ENCODE peak calls at places on chromosome 6, in four cellular contexts. E is GM12878, W is HepG2, O is K562. K is an unnamed sample.

GRCh38 chr6:162974685-162975084 is 246.9 kb downstream of the PACRG start:
- DNase-seq in E (no peak), W (no peak), O (no peak), K (no peak)

GRCh38 chr6:153553627-153554026 is 422.5 kb upstream of the RGS17 start:
- DNase-seq in E (no peak), W (peak), O (no peak), K (peak)

GRCh38 chr6:108581932-108582500 is 21.3 kb downstream of the FOXO3 start:
- DNase-seq in E (no peak), W (no peak), O (no peak), K (no peak)

GRCh38 chr6:74356385-74356784 is 660.4 kb downstream of the CD109 start:
- DNase-seq in E (no peak), W (no peak), O (no peak), K (no peak)

GRCh38 chr6:28922004-28922840 is 1.6 kb downstream of the TRIM27 start:
- DNase-seq in E (no peak), W (peak), O (peak), K (no peak)

GRCh38 chr6:154156135-154156948 is 117.3 kb downstream of the OPRM1 start:
- DNase-seq in E (no peak), W (peak), O (peak), K (peak)

GRCh38 chr6:108720798-108721197 is 127.4 kb upstream of the ARMC2 start:
- DNase-seq in E (no peak), W (no peak), O (no peak), K (no peak)

GRCh38 chr6:4185846-4186245 is 50.5 kb upstream of the ECI2 start:
- DNase-seq in E (no peak), W (no peak), O (no peak), K (no peak)

GRCh38 chr6:13500264-13500663 is 12.9 kb upstream of the GFOD1 start:
- DNase-seq in E (no peak), W (no peak), O (no peak), K (no peak)

GRCh38 chr6:157443066-157443800 is 62.2 kb downstream of the ZDHHC14 start:
- DNase-seq in E (peak), W (no peak), O (no peak), K (no peak)

GRCh38 chr6:151738267-151738666 is 69.2 kb upstream of the ESR1 start:
- DNase-seq in E (no peak), W (no peak), O (no peak), K (no peak)

GRCh38 chr6:5677219-5678000 is 329.3 kb downstream of the NRN1 start:
- DNase-seq in E (no peak), W (no peak), O (no peak), K (no peak)

GRCh38 chr6:45192556-45192955 is 135.6 kb upstream of the RUNX2 start:
- DNase-seq in E (no peak), W (no peak), O (no peak), K (no peak)

GRCh38 chr6:142945071-142945445 is at the start of gene HIVEP2:
- DNase-seq in E (no peak), W (peak), O (peak), K (no peak)

GRCh38 chr6:170485159-170485558 is 67.9 kb downstream of the PSMB1 start:
- DNase-seq in E (no peak), W (no peak), O (no peak), K (no peak)

GRCh38 chr6:167826230-167827061 is at the start of gene AFDN:
- DNase-seq in E (no peak), W (no peak), O (peak), K (no peak)

GRCh38 chr6:118890997-118891790 is 2.8 kb upstream of the ASF1A start:
- DNase-seq in E (no peak), W (no peak), O (no peak), K (no peak)

GRCh38 chr6:14092301-14092700 is 25.3 kb upstream of the CD83 start:
- DNase-seq in E (no peak), W (no peak), O (no peak), K (no peak)

GRCh38 chr6:140401666-140402255 is 1027.3 kb upstream of the CITED2 start:
- DNase-seq in E (no peak), W (no peak), O (no peak), K (no peak)

GRCh38 chr6:23656257-23656731 is 469.7 kb upstream of the NRSN1 start:
- DNase-seq in E (no peak), W (no peak), O (no peak), K (no peak)

GRCh38 chr6:152184573-152185157 is 377.2 kb downstream of the ESR1 start:
- DNase-seq in E (no peak), W (no peak), O (no peak), K (no peak)

GRCh38 chr6:92647630-92648029 is 771.7 kb downstream of the EPHA7 start:
- DNase-seq in E (no peak), W (peak), O (no peak), K (no peak)

GRCh38 chr6:88376759-88377387 is 210.7 kb upstream of the CNR1 start:
- DNase-seq in E (no peak), W (no peak), O (no peak), K (no peak)

GRCh38 chr6:168376120-168376519 is 56.5 kb upstream of the DACT2 start:
- DNase-seq in E (no peak), W (no peak), O (no peak), K (no peak)

GRCh38 chr6:93419304-93420162 is at the start of gene EPHA7:
- DNase-seq in E (no peak), W (no peak), O (peak), K (peak)

GRCh38 chr6:30928677-30929076 is 3.3 kb downstream of the SFTA2 start:
- DNase-seq in E (no peak), W (no peak), O (no peak), K (no peak)

GRCh38 chr6:4466260-4466659 is 309.9 kb upstream of the CDYL start:
- DNase-seq in E (no peak), W (no peak), O (no peak), K (no peak)

GRCh38 chr6:38404900-38405556 is 234.7 kb downstream of the BTBD9 start:
- DNase-seq in E (no peak), W (peak), O (no peak), K (no peak)

GRCh38 chr6:26309731-26310142 is 55.3 kb upstream of the BTN3A2 start:
- DNase-seq in E (no peak), W (peak), O (peak), K (no peak)
- TF ChIP-seq BRCA1 in E (no peak), W (no peak), O (no peak), K (no peak)

DNA sequence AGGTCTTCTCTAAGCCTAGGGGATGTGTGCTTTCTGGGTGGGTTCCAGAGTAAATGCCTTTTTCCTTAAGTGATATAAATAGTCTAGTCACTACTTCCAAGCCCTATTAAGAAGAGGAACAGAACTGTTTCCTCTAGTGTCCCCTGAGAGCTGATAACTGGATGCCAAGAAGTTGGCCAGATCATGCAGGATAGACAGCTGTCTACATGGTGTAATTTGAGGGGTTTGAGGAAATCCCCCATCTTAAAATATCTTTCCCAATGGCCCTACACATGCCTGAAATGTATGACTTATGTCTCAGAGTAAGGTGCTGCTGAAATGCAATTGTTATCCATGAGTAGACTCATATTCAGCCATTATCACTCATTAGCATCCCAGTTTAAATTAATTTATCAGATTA is 20.2 kb upstream of the PIM1 start:
- DNase-seq in E (no peak), W (no peak), O (no peak), K (no peak)
- TF ChIP-seq BRCA1 in E (no peak), W (no peak), O (no peak), K (no peak)

GRCh38 chr6:106799008-106799952 is 169.9 kb downstream of the QRSL1 start:
- DNase-seq in E (peak), W (peak), O (no peak), K (no peak)
- TF ChIP-seq BRCA1 in E (no peak), W (no peak), O (no peak), K (no peak)

GRCh38 chr6:81105998-81106397 is 646.5 kb downstream of the TENT5A start:
- DNase-seq in E (no peak), W (no peak), O (no peak), K (no peak)
- TF ChIP-seq BRCA1 in E (no peak), W (no peak), O (no peak), K (no peak)

GRCh38 chr6:83536034-83536646 is 23.8 kb downstream of the PRSS35 start:
- DNase-seq in E (peak), W (peak), O (peak), K (peak)
- TF ChIP-seq BRCA1 in E (no peak), W (no peak), O (no peak), K (no peak)